ENCODE peak calls at places on chromosomes 5 and 9, in five cellular contexts. One of them, this sample, is unnamed.

GRCh38 chr9:121619989-121620673 is 31.3 kb upstream of the DAB2IP start:
- DNase-seq in colonic mucosa: peak; percentile 61
- DNase-seq in effector memory CD4-positive, alpha-beta T cell: no peak
- DNase-seq in astrocyte of the spinal cord: no peak
- DNase-seq in HCT116: no peak
- DNase-seq in this sample: no peak

GRCh38 chr5:127885176-127885575 is 182.0 kb downstream of the CCDC192 start:
- DNase-seq in HCT116: no peak
- DNase-seq in astrocyte of the spinal cord: no peak
- DNase-seq in colonic mucosa: peak; percentile 49
- DNase-seq in effector memory CD4-positive, alpha-beta T cell: no peak
- DNase-seq in this sample: no peak

GRCh38 chr5:115962239-115962564 is at the start of gene LVRN:
- DNase-seq in HCT116: no peak
- DNase-seq in colonic mucosa: no peak
- DNase-seq in effector memory CD4-positive, alpha-beta T cell: no peak
- DNase-seq in astrocyte of the spinal cord: no peak
- DNase-seq in this sample: no peak

GRCh38 chr9:123401879-123402513 is 46.0 kb downstream of the CRB2 start:
- DNase-seq in astrocyte of the spinal cord: peak; percentile 54
- DNase-seq in colonic mucosa: peak; percentile 50
- DNase-seq in HCT116: peak; percentile 23
- DNase-seq in effector memory CD4-positive, alpha-beta T cell: no peak
- DNase-seq in this sample: peak; percentile 53

GRCh38 chr5:40480392-40480791 is 199.3 kb upstream of the PTGER4 start:
- DNase-seq in colonic mucosa: no peak
- DNase-seq in effector memory CD4-positive, alpha-beta T cell: no peak
- DNase-seq in HCT116: no peak
- DNase-seq in astrocyte of the spinal cord: no peak
- DNase-seq in this sample: no peak

GRCh38 chr5:2738700-2739359 is 12.6 kb downstream of the IRX2 start:
- DNase-seq in astrocyte of the spinal cord: no peak
- DNase-seq in HCT116: no peak
- DNase-seq in colonic mucosa: no peak
- DNase-seq in effector memory CD4-positive, alpha-beta T cell: no peak
- DNase-seq in this sample: peak; percentile 7

GRCh38 chr9:385818-386398 is 171.2 kb downstream of the DOCK8 start:
- DNase-seq in astrocyte of the spinal cord: peak; percentile 62
- DNase-seq in colonic mucosa: peak; percentile 66
- DNase-seq in effector memory CD4-positive, alpha-beta T cell: no peak
- DNase-seq in HCT116: peak; percentile 52
- DNase-seq in this sample: peak; percentile 78

GRCh38 chr5:16805478-16805877 is 130.6 kb downstream of the MYO10 start:
- DNase-seq in HCT116: no peak
- DNase-seq in astrocyte of the spinal cord: no peak
- DNase-seq in colonic mucosa: no peak
- DNase-seq in effector memory CD4-positive, alpha-beta T cell: no peak
- DNase-seq in this sample: no peak

GRCh38 chr5:150295741-150296486 is 6.3 kb upstream of the CAMK2A start:
- DNase-seq in astrocyte of the spinal cord: no peak
- DNase-seq in HCT116: no peak
- DNase-seq in colonic mucosa: no peak
- DNase-seq in effector memory CD4-positive, alpha-beta T cell: no peak
- DNase-seq in this sample: no peak

GRCh38 chr5:107917983-107918382 is 247.2 kb upstream of the EFNA5 start:
- DNase-seq in HCT116: no peak
- DNase-seq in colonic mucosa: no peak
- DNase-seq in effector memory CD4-positive, alpha-beta T cell: no peak
- DNase-seq in astrocyte of the spinal cord: no peak
- DNase-seq in this sample: no peak

GRCh38 chr5:157327771-157328170 is 61.8 kb downstream of the CYFIP2 start:
- DNase-seq in effector memory CD4-positive, alpha-beta T cell: no peak
- DNase-seq in HCT116: no peak
- DNase-seq in astrocyte of the spinal cord: no peak
- DNase-seq in colonic mucosa: no peak
- DNase-seq in this sample: no peak

GRCh38 chr5:135423158-135423925 is 23.8 kb downstream of the DCANP1 start:
- DNase-seq in HCT116: peak; percentile 29
- DNase-seq in colonic mucosa: no peak
- DNase-seq in effector memory CD4-positive, alpha-beta T cell: no peak
- DNase-seq in astrocyte of the spinal cord: no peak
- DNase-seq in this sample: no peak

GRCh38 chr9:127554966-127555829 is 56.9 kb upstream of the STXBP1 start:
- DNase-seq in astrocyte of the spinal cord: no peak
- DNase-seq in HCT116: no peak
- DNase-seq in colonic mucosa: no peak
- DNase-seq in effector memory CD4-positive, alpha-beta T cell: no peak
- DNase-seq in this sample: no peak

GRCh38 chr9:353077-353476 is 138.4 kb downstream of the DOCK8 start:
- DNase-seq in colonic mucosa: no peak
- DNase-seq in HCT116: no peak
- DNase-seq in astrocyte of the spinal cord: no peak
- DNase-seq in effector memory CD4-positive, alpha-beta T cell: no peak
- DNase-seq in this sample: no peak

GRCh38 chr9:72753261-72753893 is 199.5 kb downstream of the ALDH1A1 start:
- DNase-seq in astrocyte of the spinal cord: peak; percentile 33
- DNase-seq in effector memory CD4-positive, alpha-beta T cell: no peak
- DNase-seq in colonic mucosa: no peak
- DNase-seq in HCT116: no peak
- DNase-seq in this sample: no peak

GRCh38 chr9:444528-444927 is 229.9 kb downstream of the DOCK8 start:
- DNase-seq in HCT116: no peak
- DNase-seq in astrocyte of the spinal cord: peak; percentile 60
- DNase-seq in colonic mucosa: no peak
- DNase-seq in effector memory CD4-positive, alpha-beta T cell: no peak
- DNase-seq in this sample: no peak

GRCh38 chr5:135030691-135031145 is 3.3 kb downstream of the PITX1 start:
- DNase-seq in effector memory CD4-positive, alpha-beta T cell: no peak
- DNase-seq in colonic mucosa: no peak
- DNase-seq in HCT116: no peak
- DNase-seq in astrocyte of the spinal cord: no peak
- DNase-seq in this sample: no peak

GRCh38 chr5:73299017-73299630 is 126.1 kb downstream of the TMEM174 start:
- DNase-seq in colonic mucosa: no peak
- DNase-seq in astrocyte of the spinal cord: peak; percentile 44
- DNase-seq in effector memory CD4-positive, alpha-beta T cell: no peak
- DNase-seq in HCT116: no peak
- DNase-seq in this sample: peak; percentile 18

GRCh38 chr5:67248703-67249589 is 52.3 kb upstream of the CD180 start:
- DNase-seq in colonic mucosa: no peak
- DNase-seq in effector memory CD4-positive, alpha-beta T cell: no peak
- DNase-seq in HCT116: no peak
- DNase-seq in astrocyte of the spinal cord: no peak
- DNase-seq in this sample: no peak

GRCh38 chr5:24633705-24634325 is 11.0 kb downstream of the CDH10 start:
- DNase-seq in HCT116: peak; percentile 16
- DNase-seq in astrocyte of the spinal cord: peak; percentile 47
- DNase-seq in colonic mucosa: no peak
- DNase-seq in effector memory CD4-positive, alpha-beta T cell: no peak
- DNase-seq in this sample: no peak

GRCh38 chr5:153476767-153477166 is 13.7 kb upstream of the GRIA1 start:
- DNase-seq in astrocyte of the spinal cord: peak; percentile 86
- DNase-seq in HCT116: peak; percentile 40
- DNase-seq in colonic mucosa: no peak
- DNase-seq in effector memory CD4-positive, alpha-beta T cell: no peak
- DNase-seq in this sample: no peak

GRCh38 chr5:112584781-112585180 is 152.9 kb upstream of the APC start:
- DNase-seq in effector memory CD4-positive, alpha-beta T cell: no peak
- DNase-seq in astrocyte of the spinal cord: no peak
- DNase-seq in HCT116: no peak
- DNase-seq in colonic mucosa: no peak
- DNase-seq in this sample: no peak

GRCh38 chr5:118981783-118982182 is 6.6 kb downstream of the DTWD2 start:
- DNase-seq in effector memory CD4-positive, alpha-beta T cell: no peak
- DNase-seq in HCT116: no peak
- DNase-seq in colonic mucosa: no peak
- DNase-seq in astrocyte of the spinal cord: no peak
- DNase-seq in this sample: no peak

GRCh38 chr9:34578241-34579096 is 11.1 kb downstream of the CNTFR start:
- DNase-seq in colonic mucosa: no peak
- DNase-seq in astrocyte of the spinal cord: peak; percentile 31
- DNase-seq in effector memory CD4-positive, alpha-beta T cell: no peak
- DNase-seq in HCT116: no peak
- DNase-seq in this sample: peak; percentile 44

GRCh38 chr9:22037954-22038690 is 29.0 kb upstream of the CDKN2B start:
- DNase-seq in effector memory CD4-positive, alpha-beta T cell: no peak
- DNase-seq in colonic mucosa: no peak
- DNase-seq in astrocyte of the spinal cord: peak; percentile 59
- DNase-seq in HCT116: peak; percentile 33
- DNase-seq in this sample: no peak

GRCh38 chr5:147912015-147912414 is 5.7 kb upstream of the C5orf46 start:
- DNase-seq in astrocyte of the spinal cord: no peak
- DNase-seq in HCT116: no peak
- DNase-seq in colonic mucosa: no peak
- DNase-seq in effector memory CD4-positive, alpha-beta T cell: no peak
- DNase-seq in this sample: no peak

GRCh38 chr5:134458234-134458633 is 46.6 kb upstream of the CDKN2AIPNL start:
- DNase-seq in effector memory CD4-positive, alpha-beta T cell: no peak
- DNase-seq in colonic mucosa: no peak
- DNase-seq in HCT116: no peak
- DNase-seq in astrocyte of the spinal cord: peak; percentile 51
- DNase-seq in this sample: no peak

GRCh38 chr5:116442095-116442534 is 132.5 kb downstream of the SEMA6A start:
- DNase-seq in astrocyte of the spinal cord: peak; percentile 66
- DNase-seq in colonic mucosa: no peak
- DNase-seq in HCT116: no peak
- DNase-seq in effector memory CD4-positive, alpha-beta T cell: no peak
- DNase-seq in this sample: no peak

GRCh38 chr5:14489643-14490042 is 91.9 kb upstream of the OTULINL start:
- DNase-seq in astrocyte of the spinal cord: no peak
- DNase-seq in HCT116: no peak
- DNase-seq in effector memory CD4-positive, alpha-beta T cell: no peak
- DNase-seq in colonic mucosa: no peak
- DNase-seq in this sample: no peak

GRCh38 chr5:10461904-10462542 is 20.3 kb downstream of the ROPN1L start:
- DNase-seq in astrocyte of the spinal cord: no peak
- DNase-seq in HCT116: no peak
- DNase-seq in colonic mucosa: no peak
- DNase-seq in effector memory CD4-positive, alpha-beta T cell: no peak
- DNase-seq in this sample: no peak

DNA sequence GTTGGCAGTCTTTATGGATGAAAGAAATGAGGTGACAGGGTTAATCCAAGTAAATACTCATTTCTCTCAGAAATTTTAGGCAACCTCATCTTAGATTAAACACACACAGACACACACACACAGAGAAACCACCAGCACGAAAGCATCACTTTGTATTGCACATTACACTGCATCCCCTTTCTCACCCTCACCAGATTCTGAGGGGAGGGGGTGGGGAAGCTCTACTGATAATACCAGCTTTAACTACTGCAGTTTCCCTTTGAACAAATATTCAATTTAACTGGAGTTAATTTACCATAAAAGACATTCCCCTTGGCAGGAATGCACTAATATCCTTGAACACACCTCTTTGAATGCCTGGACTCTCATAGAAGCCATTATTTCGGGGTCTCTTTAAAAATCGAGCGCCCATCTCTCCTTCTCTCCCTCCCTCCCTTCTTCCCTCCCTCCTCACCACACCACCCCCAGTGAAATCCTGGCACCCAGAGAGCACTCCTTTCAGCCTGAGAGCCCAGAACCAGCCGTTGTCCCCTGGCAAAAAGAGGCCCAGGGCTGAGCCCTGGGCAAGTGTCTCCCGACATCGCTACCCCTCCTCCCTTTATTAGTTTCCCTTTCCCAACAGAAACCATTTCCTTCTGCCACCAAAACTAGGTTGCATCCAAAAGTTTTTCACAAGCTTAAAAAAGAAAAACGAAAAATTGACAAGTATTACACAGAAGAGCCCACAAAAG is 2.8 kb upstream of the NFIB start:
- DNase-seq in colonic mucosa: no peak
- DNase-seq in effector memory CD4-positive, alpha-beta T cell: no peak
- DNase-seq in HCT116: no peak
- DNase-seq in astrocyte of the spinal cord: no peak
- DNase-seq in this sample: no peak
- H3K4me3 ChIP-seq in colonic mucosa: no peak overlapping the region
- H3K4me3 ChIP-seq in effector memory CD4-positive, alpha-beta T cell: no peak overlapping the region
- H3K4me3 ChIP-seq in HCT116: no peak overlapping the region
- H3K4me3 ChIP-seq in astrocyte of the spinal cord: no peak overlapping the region
- H3K4me3 ChIP-seq in this sample: peak overlapping the region; percentile 66

DNA sequence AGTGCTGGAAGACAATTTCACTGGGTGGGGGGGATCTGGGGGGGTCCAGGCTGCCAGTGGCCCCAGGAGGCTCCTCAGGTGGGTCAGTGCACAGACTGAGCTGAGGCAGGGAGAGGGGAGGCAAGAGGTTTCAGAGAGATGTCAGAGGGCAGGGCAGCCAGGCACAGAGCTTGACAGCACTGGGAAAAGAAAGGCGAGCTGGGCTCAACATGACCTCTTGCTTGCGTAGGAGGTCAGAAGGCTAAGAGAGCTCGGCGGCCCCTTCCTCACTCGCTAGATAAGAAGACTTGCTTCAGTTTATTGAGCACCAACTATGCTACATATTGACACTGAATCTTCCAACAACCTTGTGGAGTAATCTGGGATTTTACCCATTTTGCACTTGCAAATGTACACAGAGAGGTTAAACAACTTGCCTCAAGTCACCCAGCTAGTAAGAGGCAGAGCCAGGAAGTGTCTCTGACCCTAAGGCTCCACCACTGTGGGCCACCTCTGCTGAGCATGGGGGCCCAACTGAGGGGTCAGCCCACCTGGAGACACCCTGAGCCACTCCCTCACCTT is 3.5 kb downstream of the PDLIM7 start:
- DNase-seq in astrocyte of the spinal cord: no peak
- DNase-seq in effector memory CD4-positive, alpha-beta T cell: no peak
- DNase-seq in colonic mucosa: no peak
- DNase-seq in HCT116: no peak
- DNase-seq in this sample: no peak
- H3K4me3 ChIP-seq in astrocyte of the spinal cord: peak overlapping the region; percentile 10
- H3K4me3 ChIP-seq in effector memory CD4-positive, alpha-beta T cell: no peak overlapping the region
- H3K4me3 ChIP-seq in colonic mucosa: no peak overlapping the region
- H3K4me3 ChIP-seq in HCT116: peak overlapping the region; percentile 89
- H3K4me3 ChIP-seq in this sample: no peak overlapping the region

GRCh38 chr9:110575952-110576351 is 3.6 kb downstream of the SVEP1 start:
- DNase-seq in effector memory CD4-positive, alpha-beta T cell: no peak
- DNase-seq in astrocyte of the spinal cord: no peak
- DNase-seq in HCT116: no peak
- DNase-seq in colonic mucosa: no peak
- DNase-seq in this sample: no peak
- H3K4me3 ChIP-seq in effector memory CD4-positive, alpha-beta T cell: no peak overlapping the region
- H3K4me3 ChIP-seq in astrocyte of the spinal cord: no peak overlapping the region
- H3K4me3 ChIP-seq in HCT116: no peak overlapping the region
- H3K4me3 ChIP-seq in colonic mucosa: no peak overlapping the region
- H3K4me3 ChIP-seq in this sample: no peak overlapping the region

GRCh38 chr9:110750272-110750671 is 81.7 kb downstream of the MUSK start:
- DNase-seq in astrocyte of the spinal cord: no peak
- DNase-seq in HCT116: no peak
- DNase-seq in effector memory CD4-positive, alpha-beta T cell: no peak
- DNase-seq in colonic mucosa: peak; percentile 26
- DNase-seq in this sample: no peak

GRCh38 chr9:110758201-110758600 is 89.6 kb downstream of the MUSK start:
- DNase-seq in astrocyte of the spinal cord: no peak
- DNase-seq in HCT116: no peak
- DNase-seq in effector memory CD4-positive, alpha-beta T cell: no peak
- DNase-seq in colonic mucosa: no peak
- DNase-seq in this sample: no peak

GRCh38 chr9:110752766-110753165 is 84.2 kb downstream of the MUSK start:
- DNase-seq in astrocyte of the spinal cord: peak; percentile 94
- DNase-seq in HCT116: peak; percentile 64
- DNase-seq in colonic mucosa: no peak
- DNase-seq in effector memory CD4-positive, alpha-beta T cell: no peak
- DNase-seq in this sample: no peak

GRCh38 chr9:110755179-110755578 is 86.6 kb downstream of the MUSK start:
- DNase-seq in astrocyte of the spinal cord: no peak
- DNase-seq in effector memory CD4-positive, alpha-beta T cell: no peak
- DNase-seq in colonic mucosa: no peak
- DNase-seq in HCT116: no peak
- DNase-seq in this sample: no peak

GRCh38 chr9:110753734-110754231 is 85.2 kb downstream of the MUSK start:
- DNase-seq in astrocyte of the spinal cord: peak; percentile 32
- DNase-seq in effector memory CD4-positive, alpha-beta T cell: no peak
- DNase-seq in colonic mucosa: no peak
- DNase-seq in HCT116: no peak
- DNase-seq in this sample: no peak
- H3K4me3 ChIP-seq in astrocyte of the spinal cord: no peak overlapping the region
- H3K4me3 ChIP-seq in effector memory CD4-positive, alpha-beta T cell: no peak overlapping the region
- H3K4me3 ChIP-seq in colonic mucosa: no peak overlapping the region
- H3K4me3 ChIP-seq in HCT116: no peak overlapping the region
- H3K4me3 ChIP-seq in this sample: no peak overlapping the region

This sample was measured in WERI-Rb-1.